ENCODE peak calls at places on chromosome 7, in six cellular contexts. L is Caco-2, V is lower leg skin, X is heart left ventricle, W is BJ, Q is GM23338. M is an unnamed sample.

GRCh38 chr7:109950256-109950655 is 1140.7 kb upstream of the LRRN3 start:
- DNase-seq in X (no peak), Q (no peak), V (no peak), L (no peak), W (no peak), M (no peak)

GRCh38 chr7:16223963-16224707 is 197.2 kb downstream of the CRPPA start:
- DNase-seq in L (no peak), X (no peak), Q (no peak), V (no peak), W (no peak), M (no peak)

GRCh38 chr7:116354171-116354545 is 143.8 kb downstream of the TES start:
- DNase-seq in Q (no peak), V (no peak), L (no peak), X (no peak), W (no peak), M (no peak)

GRCh38 chr7:129702316-129702715 is 90.8 kb downstream of the NRF1 start:
- DNase-seq in Q (no peak), X (no peak), W (no peak), V (no peak), L (no peak), M (no peak)

GRCh38 chr7:64308019-64308275 is 5.8 kb upstream of the ZNF736 start:
- DNase-seq in L (no peak), W (no peak), X (no peak), V (no peak), Q (no peak), M (no peak)

GRCh38 chr7:114148779-114149178 is 230.0 kb upstream of the PPP1R3A start:
- DNase-seq in X (no peak), Q (no peak), L (no peak), V (no peak), W (no peak), M (no peak)

GRCh38 chr7:85471312-85471711 is 284.5 kb upstream of the SEMA3D start:
- DNase-seq in X (no peak), W (no peak), L (no peak), V (no peak), Q (no peak), M (no peak)

GRCh38 chr7:94391716-94392390 is 2.8 kb upstream of the COL1A2 start:
- DNase-seq in L (no peak), W (peak), X (no peak), Q (peak), V (no peak), M (no peak)

GRCh38 chr7:44637788-44638594 is 31.6 kb downstream of the OGDH start:
- DNase-seq in X (no peak), W (peak), Q (no peak), V (no peak), L (no peak), M (peak)

GRCh38 chr7:134454277-134454676 is 4.6 kb downstream of the AKR1B1 start:
- DNase-seq in Q (no peak), X (no peak), V (no peak), W (no peak), L (no peak), M (no peak)

GRCh38 chr7:66296001-66296521 is 90.9 kb downstream of the TPST1 start:
- DNase-seq in Q (no peak), V (no peak), W (peak), X (no peak), L (no peak), M (no peak)

GRCh38 chr7:3648276-3648675 is 347.2 kb downstream of the SDK1 start:
- DNase-seq in Q (no peak), X (no peak), V (no peak), W (no peak), L (no peak), M (no peak)

GRCh38 chr7:127396184-127396583 is 3.7 kb upstream of the ZNF800 start:
- DNase-seq in X (no peak), L (no peak), W (no peak), V (no peak), Q (peak), M (no peak)

GRCh38 chr7:39672176-39672575 is 48.8 kb downstream of the RALA start:
- DNase-seq in X (no peak), V (no peak), W (no peak), Q (no peak), L (no peak), M (no peak)

DNA sequence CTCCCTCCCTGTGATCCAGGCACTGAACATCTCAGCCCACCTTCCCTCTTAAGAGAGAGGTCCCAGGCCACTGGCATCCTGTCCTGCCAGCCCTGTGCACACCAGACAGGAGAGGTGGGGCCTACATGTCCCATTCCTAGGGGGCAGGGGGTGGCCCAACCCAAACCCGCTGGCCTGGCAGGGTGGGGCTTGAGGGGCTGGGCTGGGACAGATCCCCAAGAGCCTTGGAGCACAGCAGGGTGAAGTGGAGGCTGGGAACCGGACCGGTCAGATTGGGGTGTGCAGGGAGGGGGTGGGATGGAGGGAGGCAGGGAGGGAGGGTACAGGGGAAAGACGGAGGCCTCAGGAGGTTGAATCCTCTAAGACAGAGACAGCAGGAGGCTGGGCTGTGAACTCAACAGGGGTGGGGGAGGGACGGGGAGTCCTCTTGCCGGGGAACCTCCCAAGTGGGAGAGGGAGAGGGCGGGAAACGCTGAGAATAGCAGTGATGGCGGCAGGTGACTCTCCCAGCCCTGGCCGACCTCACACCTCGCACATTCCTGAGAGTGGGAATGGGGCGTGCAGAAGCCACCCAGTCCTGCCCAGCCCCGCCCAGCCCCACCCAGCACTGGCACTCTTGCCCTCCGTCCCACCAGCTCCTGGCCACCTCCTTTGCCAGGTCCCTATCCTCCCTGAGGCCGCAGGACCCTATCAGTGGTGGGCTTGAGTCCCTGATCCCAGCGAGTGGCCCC is 6.7 kb downstream of the TSC22D4 start:
- DNase-seq in X (no peak), Q (no peak), V (no peak), L (no peak), W (no peak), M (no peak)
- H3K4me3 ChIP-seq in X (peak), Q (no peak), V (no peak), L (no peak), W (no peak), M (no peak)

GRCh38 chr7:43612599-43613589 is 30.0 kb downstream of the STK17A start:
- DNase-seq in W (peak), X (no peak), Q (no peak), L (no peak), V (no peak), M (no peak)
- TF ChIP-seq CTCF in W (no peak), X (no peak), Q (no peak), L (no peak), V (no peak), M (no peak)

GRCh38 chr7:74206589-74207120 is 3.2 kb upstream of the LAT2 start:
- DNase-seq in X (peak), V (peak), W (no peak), L (peak), Q (peak), M (no peak)
- H3K4me3 ChIP-seq in X (peak), V (no peak), W (no peak), L (no peak), Q (no peak), M (no peak)

GRCh38 chr7:51224811-51225581 is 91.6 kb downstream of the COBL start:
- DNase-seq in W (no peak), Q (peak), L (no peak), X (no peak), V (peak), M (no peak)
- TF ChIP-seq CTCF in W (no peak), Q (peak), L (no peak), X (peak), V (no peak), M (no peak)

GRCh38 chr7:77537595-77538185 is 595 bp downstream of the PTPN12 start:
- DNase-seq in Q (peak), X (peak), V (peak), L (peak), W (no peak), M (no peak)

GRCh38 chr7:77538908-77539212 is 1.8 kb downstream of the PTPN12 start:
- DNase-seq in L (no peak), Q (no peak), X (no peak), W (no peak), V (no peak), M (no peak)

GRCh38 chr7:77537136-77537594 is at the start of gene PTPN12:
- DNase-seq in L (no peak), V (peak), Q (peak), X (no peak), W (no peak), M (peak)

GRCh38 chr7:77536413-77537135 is 521 bp upstream of the PTPN12 start:
- DNase-seq in Q (peak), X (peak), W (peak), V (peak), L (peak), M (peak)

GRCh38 chr7:77538186-77538907 is 1.3 kb downstream of the PTPN12 start:
- DNase-seq in W (peak), X (peak), V (peak), Q (peak), L (peak), M (peak)
- H3K4me3 ChIP-seq in W (peak), X (peak), V (peak), Q (peak), L (peak), M (peak)

GRCh38 chr7:5831196-5831595 is 49.4 kb upstream of the OCM start:
- DNase-seq in W (no peak), L (no peak), X (no peak), Q (peak), V (no peak), M (peak)
- TF ChIP-seq CTCF in W (no peak), L (no peak), X (no peak), Q (no peak), V (no peak), M (no peak)